ENCODE peak calls at places on chromosomes 3 and 15, in nine cellular contexts. O is cerebellar cortex; R is effector CD8-positive, alpha-beta T cell; K is NCI-H774; N is GM20000; W is posterior vena cava; J is CD4-positive, alpha-beta T cell; E is stimulated activated naive CD4-positive, alpha-beta T cell treated with Interleukin-2 at 50 U/mL for 16 hours; S is stimulated activated CD4-positive, alpha-beta T cell treated with anti-CD3 and anti-CD28 coated beads, Interleukin-2, amount 100 ng/mL, for 48 hours. X is an unnamed sample.

GRCh38 chr3:111210003-111210699 is 138.5 kb downstream of the NECTIN3 start:
- DNase-seq in O (no peak), R (no peak), K (no peak), N (no peak), W (no peak), J (no peak), E (no peak), S (no peak), X (no peak)

GRCh38 chr15:87777054-87777498 is 479.5 kb downstream of the NTRK3 start:
- DNase-seq in O (no peak), R (no peak), K (no peak), N (no peak), W (peak; percentile 84), J (no peak), E (no peak), S (no peak), X (no peak)

GRCh38 chr3:88921986-88922385 is 185.4 kb upstream of the EPHA3 start:
- DNase-seq in O (no peak), R (no peak), K (no peak), N (no peak), W (no peak), J (no peak), E (no peak), S (no peak), X (no peak)

GRCh38 chr15:81301385-81301784 is 22.6 kb downstream of the STARD5 start:
- DNase-seq in O (no peak), R (no peak), K (no peak), N (no peak), W (no peak), J (no peak), E (no peak), S (no peak), X (no peak)

GRCh38 chr3:66068255-66068654 is 29.5 kb upstream of the MAGI1 start:
- DNase-seq in O (no peak), R (no peak), K (no peak), N (no peak), W (no peak), J (no peak), E (no peak), S (no peak), X (no peak)

GRCh38 chr3:60301142-60301541 is 950.1 kb downstream of the FHIT start:
- DNase-seq in O (no peak), R (no peak), K (no peak), N (no peak), W (no peak), J (no peak), E (no peak), S (no peak), X (no peak)

GRCh38 chr3:32124977-32125376 is 18.6 kb downstream of the GPD1L start:
- DNase-seq in O (no peak), R (no peak), K (no peak), N (no peak), W (no peak), J (no peak), E (no peak), S (no peak), X (no peak)

GRCh38 chr3:51955893-51956770 is 951 bp downstream of the GPR62 start:
- DNase-seq in O (peak; percentile 53), R (peak; percentile 36), K (no peak), N (peak; percentile 72), W (no peak), J (no peak), E (no peak), S (no peak), X (no peak)